ENCODE peak calls at places on chromosomes 4 and X, in four cellular contexts. I is T-cell, K is psoas muscle, U is activated T-cell treated with anti-CD3 and anti-CD28 coated beads for 48 hours. T is an unnamed sample.

GRCh38 chr4:2469192-2469984 is 482 bp downstream of the RNF4 start:
- DNase-seq in I (peak; percentile 78), K (peak; percentile 43), U (peak; percentile 73), T (peak; percentile 54)

GRCh38 chrX:105876658-105877057 is 54.3 kb downstream of the NRK start:
- DNase-seq in I (no peak), K (no peak), U (no peak), T (no peak)

GRCh38 chr4:104486702-104487101 is 8.0 kb downstream of the CXXC4 start:
- DNase-seq in I (no peak), K (no peak), U (no peak), T (no peak)

GRCh38 chr4:142336251-142336934 is 509.7 kb downstream of the INPP4B start:
- DNase-seq in I (no peak), K (no peak), U (no peak), T (no peak)

GRCh38 chr4:2462218-2462991 is 6.5 kb upstream of the RNF4 start:
- DNase-seq in I (peak; percentile 66), K (peak; percentile 73), U (peak; percentile 60), T (peak; percentile 22)

GRCh38 chrX:40360557-40360956 is 220.2 kb upstream of the ATP6AP2 start:
- DNase-seq in I (no peak), K (no peak), U (no peak), T (no peak)

GRCh38 chrX:153649178-153649914 is 2.3 kb downstream of the DUSP9 start:
- DNase-seq in I (no peak), K (no peak), U (peak; percentile 33), T (peak; percentile 4)

GRCh38 chr4:20528508-20528907 is 171.8 kb upstream of the PACRGL start:
- DNase-seq in I (no peak), K (no peak), U (no peak), T (no peak)

GRCh38 chr4:15344041-15344440 is 83.8 kb upstream of the C1QTNF7 start:
- DNase-seq in I (no peak), K (no peak), U (no peak), T (no peak)

GRCh38 chr4:151471728-151472127 is 62.8 kb downstream of the FHIP1A start:
- DNase-seq in I (no peak), K (no peak), U (no peak), T (no peak)

GRCh38 chr4:139903845-139904244 is 238.2 kb downstream of the MGST2 start:
- DNase-seq in I (no peak), K (no peak), U (no peak), T (no peak)

GRCh38 chr4:47836655-47837581 is 949 bp downstream of the CORIN start:
- DNase-seq in I (peak; percentile 52), K (peak; percentile 59), U (peak; percentile 50), T (peak; percentile 6)

GRCh38 chr4:89765966-89766365 is 71.0 kb downstream of the SNCA start:
- DNase-seq in I (no peak), K (no peak), U (no peak), T (no peak)

GRCh38 chr4:69748176-69748575 is 12.2 kb downstream of the SULT1B1 start:
- DNase-seq in I (no peak), K (no peak), U (no peak), T (no peak)

GRCh38 chrX:12999422-12999821 is 24.5 kb downstream of the TMSB4X start:
- DNase-seq in I (peak; percentile 48), K (no peak), U (no peak), T (peak; percentile 1)

GRCh38 chr4:123954220-123954619 is 557.6 kb downstream of the SPRY1 start:
- DNase-seq in I (no peak), K (no peak), U (no peak), T (no peak)

GRCh38 chrX:52934704-52935468 is 23.4 kb downstream of the FAM156A start:
- DNase-seq in I (peak; percentile 96), K (peak; percentile 97), U (peak; percentile 81), T (peak; percentile 80)

GRCh38 chr4:26343041-26343403 is 22.2 kb downstream of the RBPJ start:
- DNase-seq in I (no peak), K (no peak), U (no peak), T (no peak)

GRCh38 chrX:140503230-140503585 is 1.7 kb downstream of the SOX3 start:
- DNase-seq in I (no peak), K (no peak), U (no peak), T (no peak)

GRCh38 chr4:173170210-173170778 is 1.7 kb downstream of the GALNT7 start:
- DNase-seq in I (no peak), K (no peak), U (no peak), T (no peak)

GRCh38 chrX:41718481-41719245 is 5.3 kb upstream of the GPR82 start:
- DNase-seq in I (no peak), K (no peak), U (no peak), T (no peak)

GRCh38 chr4:87227704-87228560 is 7.5 kb upstream of the KLHL8 start:
- DNase-seq in I (no peak), K (no peak), U (no peak), T (no peak)

GRCh38 chr4:52243367-52243766 is 192.3 kb downstream of the SPATA18 start:
- DNase-seq in I (no peak), K (no peak), U (no peak), T (no peak)

GRCh38 chrX:33741807-33742206 is 390.3 kb downstream of the FAM47A start:
- DNase-seq in I (no peak), K (no peak), U (no peak), T (no peak)

GRCh38 chr4:98150092-98150761 is 7.0 kb upstream of the STPG2 start:
- DNase-seq in I (no peak), K (no peak), U (no peak), T (no peak)

GRCh38 chr4:83010522-83011318 is at the start of gene LIN54:
- DNase-seq in I (peak; percentile 89), K (peak; percentile 86), U (peak; percentile 75), T (peak; percentile 76)

GRCh38 chrX:148836741-148837140 is 336.3 kb downstream of the AFF2 start:
- DNase-seq in I (no peak), K (no peak), U (no peak), T (no peak)

GRCh38 chr4:142314183-142314582 is 531.9 kb downstream of the INPP4B start:
- DNase-seq in I (no peak), K (no peak), U (no peak), T (no peak)

GRCh38 chr4:169540774-169541173 is 71.6 kb downstream of the NEK1 start:
- DNase-seq in I (no peak), K (no peak), U (no peak), T (no peak)

GRCh38 chr4:185165605-185166063 is 22.6 kb downstream of the SLC25A4 start:
- DNase-seq in I (peak; percentile 13), K (no peak), U (no peak), T (no peak)

T was measured in effector CD8-positive, alpha-beta T cell.